ENCODE peak calls at places on chromosomes 4 and X, in five cellular contexts. One of them, this sample, is unnamed. For H3K4me1, the result is how much of the 10 kb centered on the place peaks cover.

GRCh38 chr4:15186149-15186548 is 183.9 kb downstream of the CPEB2 start:
- DNase-seq in K562: no peak
- DNase-seq in GM12878: no peak
- DNase-seq in GM23338: no peak
- DNase-seq in HepG2: no peak
- DNase-seq in this sample: no peak

GRCh38 chr4:114364857-114365256 is 233.8 kb upstream of the UGT8 start:
- DNase-seq in K562: no peak
- DNase-seq in GM12878: no peak
- DNase-seq in GM23338: peak
- DNase-seq in HepG2: no peak
- DNase-seq in this sample: peak

GRCh38 chr4:151555151-151555945 is 146.4 kb downstream of the FHIP1A start:
- DNase-seq in K562: no peak
- DNase-seq in GM12878: no peak
- DNase-seq in GM23338: no peak
- DNase-seq in HepG2: no peak
- DNase-seq in this sample: no peak

GRCh38 chrX:21778236-21778635 is 20.3 kb upstream of the SMPX start:
- DNase-seq in K562: no peak
- DNase-seq in GM12878: no peak
- DNase-seq in GM23338: peak
- DNase-seq in HepG2: no peak
- DNase-seq in this sample: no peak

GRCh38 chrX:16462912-16463311 is 187.0 kb upstream of the S100G start:
- DNase-seq in K562: no peak
- DNase-seq in GM12878: no peak
- DNase-seq in GM23338: no peak
- DNase-seq in HepG2: no peak
- DNase-seq in this sample: no peak

GRCh38 chr4:3368841-3369760 is 72.7 kb upstream of the HGFAC start:
- DNase-seq in K562: peak
- DNase-seq in GM12878: no peak
- DNase-seq in GM23338: no peak
- DNase-seq in HepG2: no peak
- DNase-seq in this sample: no peak

GRCh38 chr4:8370106-8370787 is 70.3 kb downstream of the ACOX3 start:
- DNase-seq in K562: no peak
- DNase-seq in GM12878: no peak
- DNase-seq in GM23338: no peak
- DNase-seq in HepG2: no peak
- DNase-seq in this sample: no peak

GRCh38 chrX:70281951-70282350 is at the start of gene RAB41:
- DNase-seq in K562: peak
- DNase-seq in GM12878: no peak
- DNase-seq in GM23338: no peak
- DNase-seq in HepG2: no peak
- DNase-seq in this sample: no peak

GRCh38 chrX:44974462-44974861 is 101.5 kb downstream of the KDM6A start:
- DNase-seq in K562: no peak
- DNase-seq in GM12878: no peak
- DNase-seq in GM23338: no peak
- DNase-seq in HepG2: no peak
- DNase-seq in this sample: peak

GRCh38 chrX:39645059-39645895 is 452.5 kb downstream of the BCOR start:
- DNase-seq in K562: peak
- DNase-seq in GM12878: no peak
- DNase-seq in GM23338: no peak
- DNase-seq in HepG2: no peak
- DNase-seq in this sample: no peak

GRCh38 chr4:10117424-10118354 is 1.1 kb upstream of the WDR1 start:
- DNase-seq in K562: no peak
- DNase-seq in GM12878: peak
- DNase-seq in GM23338: peak
- DNase-seq in HepG2: no peak
- DNase-seq in this sample: no peak

DNA sequence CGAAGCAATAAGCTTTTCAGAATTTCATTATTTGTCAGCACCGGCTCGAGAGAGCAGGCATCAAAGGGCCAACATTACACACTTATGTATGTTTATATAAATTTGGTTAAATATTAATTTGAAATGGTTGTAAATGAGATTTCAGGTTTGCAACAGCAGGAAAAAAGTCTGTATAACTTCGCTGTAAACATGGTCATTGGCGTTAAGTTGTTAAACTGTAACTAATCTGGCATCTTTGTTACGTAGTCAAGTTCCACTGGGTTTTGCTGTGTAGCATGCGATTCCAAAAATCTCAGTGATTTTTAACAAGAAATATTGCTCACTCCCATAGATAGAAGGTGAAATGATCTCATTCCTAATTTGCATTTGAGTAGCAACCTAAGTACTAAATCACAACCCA is 222.3 kb downstream of the CBR4 start:
- DNase-seq in K562: no peak
- DNase-seq in GM12878: no peak
- DNase-seq in GM23338: no peak
- DNase-seq in HepG2: no peak
- DNase-seq in this sample: peak
- H3K4me1 ChIP-seq in K562: under half
- H3K4me1 ChIP-seq in GM12878: under half
- H3K4me1 ChIP-seq in GM23338: under half
- H3K4me1 ChIP-seq in HepG2: under half
- H3K4me1 ChIP-seq in this sample: half or more

DNA sequence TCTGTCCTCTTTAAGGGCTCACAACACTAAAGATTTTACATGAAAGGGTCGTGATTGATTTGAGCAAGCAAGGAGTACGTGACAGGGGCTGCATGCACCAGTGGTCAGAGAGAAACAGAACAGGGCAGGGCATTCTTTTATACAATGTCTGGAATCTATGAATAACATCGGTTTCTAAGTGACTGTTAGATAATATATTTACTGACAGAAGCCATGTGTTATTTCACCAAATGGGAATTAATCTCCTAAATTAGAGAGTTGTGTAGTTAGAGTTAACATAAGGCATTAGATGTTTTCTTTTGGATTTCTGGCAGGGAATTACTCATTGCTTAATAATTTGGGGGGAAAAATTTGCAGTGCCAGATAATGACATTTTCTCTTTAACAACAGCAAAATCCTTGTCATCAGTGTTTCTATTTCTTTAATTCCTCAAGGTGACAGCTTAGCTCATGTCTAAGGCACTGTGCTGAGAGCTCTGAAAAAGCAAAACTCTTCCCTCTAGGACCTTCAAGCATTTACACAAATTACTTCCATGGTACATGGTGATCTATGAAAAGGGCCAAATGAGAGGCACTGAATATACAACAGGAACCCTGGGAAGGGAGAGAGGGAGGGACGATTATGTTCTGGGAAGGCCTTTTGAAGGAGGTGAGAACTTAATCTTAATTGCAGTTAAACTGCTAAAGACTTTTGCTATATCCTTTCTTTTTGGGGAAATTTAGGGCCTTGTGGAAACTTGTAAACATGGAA is 145.0 kb downstream of the RTL3 start:
- DNase-seq in K562: no peak
- DNase-seq in GM12878: no peak
- DNase-seq in GM23338: peak
- DNase-seq in HepG2: no peak
- DNase-seq in this sample: no peak
- TF ChIP-seq JUNB in K562: no peak
- TF ChIP-seq JUNB in GM12878: no peak
- TF ChIP-seq JUNB in GM23338: no peak
- TF ChIP-seq JUNB in HepG2: no peak
- TF ChIP-seq JUNB in this sample: no peak

DNA sequence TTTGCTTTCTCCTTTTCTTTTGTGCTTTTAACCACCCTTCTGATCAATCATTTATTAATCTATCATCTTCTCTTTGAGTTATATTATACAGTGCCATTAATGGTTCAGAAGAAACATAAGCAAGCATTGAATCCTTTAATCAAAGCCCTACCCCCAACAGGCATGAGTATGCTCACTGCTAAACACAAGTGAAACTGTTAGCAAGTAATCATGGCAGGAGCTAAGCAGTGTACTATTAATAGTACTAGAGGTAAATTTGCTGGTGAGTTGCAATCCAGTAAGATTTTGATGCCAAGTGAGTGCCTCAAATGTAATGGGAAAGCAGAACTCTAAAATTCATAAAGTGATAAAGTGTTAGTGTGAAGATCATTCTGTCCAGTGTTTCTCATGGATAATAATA is 57.2 kb downstream of the FNIP2 start:
- DNase-seq in K562: no peak
- DNase-seq in GM12878: no peak
- DNase-seq in GM23338: no peak
- DNase-seq in HepG2: no peak
- DNase-seq in this sample: no peak
- H3K4me1 ChIP-seq in K562: half or more
- H3K4me1 ChIP-seq in GM12878: under half
- H3K4me1 ChIP-seq in GM23338: under half
- H3K4me1 ChIP-seq in HepG2: half or more
- H3K4me1 ChIP-seq in this sample: under half

DNA sequence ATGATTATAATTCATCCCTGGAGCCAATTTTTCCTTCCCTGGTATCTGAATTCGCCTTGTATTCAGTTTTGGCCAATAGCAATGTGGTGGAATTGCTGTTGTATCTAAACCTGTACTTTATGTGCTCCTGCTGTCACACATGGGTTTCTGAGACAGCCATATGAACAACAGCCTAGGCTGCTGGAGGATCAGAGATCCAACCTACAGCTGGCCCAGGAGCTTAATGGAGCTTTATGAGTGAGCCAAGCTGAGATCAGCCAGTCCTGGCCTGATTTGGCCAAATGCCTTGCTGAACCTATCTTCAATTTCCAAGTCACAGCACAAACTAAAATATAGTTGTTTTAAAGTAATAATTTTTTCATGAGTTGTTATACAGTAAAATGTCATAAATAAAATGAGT is 1071.5 kb downstream of the PCDH7 start:
- DNase-seq in K562: no peak
- DNase-seq in GM12878: no peak
- DNase-seq in GM23338: no peak
- DNase-seq in HepG2: no peak
- DNase-seq in this sample: no peak
- TF ChIP-seq JUNB in K562: no peak
- TF ChIP-seq JUNB in GM12878: no peak
- TF ChIP-seq JUNB in GM23338: no peak
- TF ChIP-seq JUNB in HepG2: no peak
- TF ChIP-seq JUNB in this sample: no peak

GRCh38 chrX:150573702-150574101 is 5.3 kb downstream of the MTM1 start:
- DNase-seq in K562: no peak
- DNase-seq in GM12878: no peak
- DNase-seq in GM23338: no peak
- DNase-seq in HepG2: no peak
- DNase-seq in this sample: no peak
- H3K4me1 ChIP-seq in K562: under half
- H3K4me1 ChIP-seq in GM12878: under half
- H3K4me1 ChIP-seq in GM23338: under half
- H3K4me1 ChIP-seq in HepG2: half or more
- H3K4me1 ChIP-seq in this sample: half or more

GRCh38 chrX:103310592-103311400 is at the start of gene BEX2:
- DNase-seq in K562: peak
- DNase-seq in GM12878: no peak
- DNase-seq in GM23338: peak
- DNase-seq in HepG2: no peak
- DNase-seq in this sample: peak
- TF ChIP-seq JUNB in K562: no peak
- TF ChIP-seq JUNB in GM12878: no peak
- TF ChIP-seq JUNB in GM23338: no peak
- TF ChIP-seq JUNB in HepG2: no peak
- TF ChIP-seq JUNB in this sample: no peak

DNA sequence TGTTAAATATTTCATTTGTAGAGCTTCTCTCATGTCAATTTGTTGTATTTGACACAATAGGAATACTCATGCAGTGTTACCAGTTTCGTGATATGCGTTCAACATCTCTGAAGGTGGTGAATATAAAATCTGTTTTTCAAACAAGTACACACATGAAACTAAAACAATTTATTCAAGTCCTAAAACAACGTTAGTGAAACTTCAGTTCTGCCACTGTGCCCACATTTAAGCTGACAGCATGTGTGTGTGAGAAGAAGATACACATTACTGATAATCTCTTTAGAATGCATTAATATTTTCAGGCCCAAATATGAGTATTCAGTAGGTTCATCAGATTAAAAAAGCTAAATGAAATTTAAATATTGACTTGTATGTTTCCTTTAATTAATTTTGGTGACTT is 21.7 kb downstream of the GAB1 start:
- DNase-seq in K562: no peak
- DNase-seq in GM12878: no peak
- DNase-seq in GM23338: no peak
- DNase-seq in HepG2: no peak
- DNase-seq in this sample: no peak
- H3K4me1 ChIP-seq in K562: under half
- H3K4me1 ChIP-seq in GM12878: under half
- H3K4me1 ChIP-seq in GM23338: half or more
- H3K4me1 ChIP-seq in HepG2: under half
- H3K4me1 ChIP-seq in this sample: under half

GRCh38 chr4:47690611-47691010 is 147.3 kb downstream of the CORIN start:
- DNase-seq in K562: no peak
- DNase-seq in GM12878: peak
- DNase-seq in GM23338: no peak
- DNase-seq in HepG2: no peak
- DNase-seq in this sample: no peak

DNA sequence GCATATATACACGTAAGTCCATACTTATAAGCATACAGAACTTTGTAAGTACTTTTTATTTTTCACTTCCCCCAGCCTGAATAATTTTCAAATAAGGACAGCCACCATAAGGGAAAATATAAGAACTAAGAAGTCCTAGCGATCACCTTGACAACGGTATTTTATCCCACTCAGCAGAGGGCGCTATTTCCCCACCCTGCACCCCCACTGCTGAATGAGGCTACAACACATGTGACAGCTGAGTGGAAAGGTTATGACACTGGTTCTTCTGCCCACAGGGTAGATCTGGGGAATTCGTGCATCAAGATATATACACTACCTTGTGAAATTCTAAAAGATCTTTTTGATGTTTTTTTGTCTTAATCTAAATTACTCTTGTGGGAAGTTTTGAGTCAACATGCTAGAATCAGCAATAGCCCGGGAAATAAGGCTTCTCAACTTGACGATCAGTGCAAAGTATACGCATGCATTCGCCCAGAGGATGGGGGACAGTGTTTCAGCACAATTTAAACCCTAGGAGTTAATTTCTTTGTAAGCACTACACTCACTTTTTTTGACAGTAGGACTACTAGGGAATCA is 151.5 kb downstream of the CORIN start:
- DNase-seq in K562: peak
- DNase-seq in GM12878: peak
- DNase-seq in GM23338: peak
- DNase-seq in HepG2: peak
- DNase-seq in this sample: peak
- TF ChIP-seq JUNB in K562: no peak
- TF ChIP-seq JUNB in GM12878: no peak
- TF ChIP-seq JUNB in GM23338: no peak
- TF ChIP-seq JUNB in HepG2: no peak
- TF ChIP-seq JUNB in this sample: no peak

This sample was measured in A549.